ENCODE peak calls at places on chromosomes 5 and 9, in nine cellular contexts. M is GM23248, P is HCT116, W is OCI-LY7, U is PC-3, X is neural progenitor cell, D is MM.1S, T is hepatocyte, E is SK-N-SH. J is an unnamed sample.

GRCh38 chr9:87648606-87649005 is 77.3 kb upstream of the CTSL start:
- DNase-seq in X (no peak), D (no peak), U (no peak), E (no peak), P (no peak), M (no peak), W (no peak), T (no peak), J (no peak)

GRCh38 chr5:139446956-139447779 is 7.8 kb upstream of the DNAJC18 start:
- DNase-seq in T (no peak), D (no peak), U (peak; percentile 4), W (no peak), P (no peak), X (no peak), M (peak; percentile 84), E (no peak), J (no peak)

GRCh38 chr5:151663617-151664322 is 22.9 kb downstream of the SPARC start:
- DNase-seq in P (no peak), W (peak; percentile 9), U (peak; percentile 38), E (no peak), D (no peak), M (peak; percentile 63), X (no peak), T (no peak), J (no peak)

GRCh38 chr9:112020680-112021596 is 124.3 kb downstream of the UGCG start:
- DNase-seq in E (no peak), T (peak; percentile 30), X (no peak), U (peak; percentile 89), M (peak; percentile 89), D (no peak), P (peak; percentile 19), W (no peak), J (no peak)

GRCh38 chr5:125776656-125777055 is 646.6 kb upstream of the GRAMD2B start:
- DNase-seq in E (no peak), M (no peak), W (no peak), U (no peak), P (no peak), T (no peak), D (no peak), X (no peak), J (no peak)

GRCh38 chr5:123033157-123033671 is 3.3 kb downstream of the PPIC start:
- DNase-seq in P (no peak), X (no peak), T (no peak), D (no peak), U (peak; percentile 39), E (no peak), W (no peak), M (peak; percentile 6), J (no peak)

GRCh38 chr5:7663808-7664207 is 187.1 kb downstream of the CFAP90 start:
- DNase-seq in P (no peak), D (no peak), M (no peak), W (no peak), E (no peak), X (no peak), U (no peak), T (no peak), J (peak; percentile 68)

GRCh38 chr5:133919148-133920136 is 49.0 kb downstream of the C5orf15 start:
- DNase-seq in M (no peak), X (no peak), D (no peak), T (no peak), E (no peak), P (no peak), U (no peak), W (peak; percentile 48), J (no peak)

GRCh38 chr5:61675015-61675692 is 343.1 kb downstream of the ZSWIM6 start:
- DNase-seq in U (peak; percentile 8), M (no peak), E (no peak), P (peak; percentile 12), T (peak; percentile 26), D (no peak), W (no peak), X (peak; percentile 89), J (peak; percentile 41)

GRCh38 chr9:93677641-93678136 is 101.3 kb downstream of the PHF2 start:
- DNase-seq in X (no peak), P (no peak), T (no peak), U (no peak), M (no peak), D (no peak), W (no peak), E (peak; percentile 5), J (no peak)

GRCh38 chr5:140591747-140592372 is 27.2 kb downstream of the SLC35A4 start:
- DNase-seq in P (no peak), X (no peak), D (no peak), W (no peak), M (peak; percentile 79), T (no peak), E (no peak), U (peak; percentile 20), J (no peak)

DNA sequence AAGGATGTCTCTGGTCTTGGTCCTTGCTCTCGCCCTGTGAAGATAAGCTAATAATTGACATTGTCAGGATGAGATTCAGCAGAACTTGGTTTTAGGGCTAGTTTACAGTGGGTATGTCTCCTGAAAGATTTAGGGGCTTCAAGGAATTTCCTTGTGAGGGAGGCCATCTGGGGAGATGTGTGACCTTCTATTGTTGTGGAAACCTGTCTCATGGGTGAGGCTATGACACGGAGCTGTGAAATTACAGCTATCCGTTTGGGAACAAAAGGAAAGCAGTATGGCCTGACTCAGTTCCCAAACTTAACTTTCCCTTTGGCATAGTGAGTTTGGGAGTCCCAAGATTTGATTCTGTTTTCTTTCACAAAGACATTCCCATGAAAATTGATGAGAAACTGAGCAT is 142.0 kb downstream of the PARP8 start:
- DNase-seq in M (no peak), W (no peak), T (no peak), X (no peak), P (no peak), D (no peak), E (no peak), U (no peak), J (no peak)
- TF ChIP-seq EZH2phosphoT487 in M (no peak), W (no peak), T (no peak), X (no peak), P (no peak), D (no peak), E (no peak), U (no peak), J (no peak)

DNA sequence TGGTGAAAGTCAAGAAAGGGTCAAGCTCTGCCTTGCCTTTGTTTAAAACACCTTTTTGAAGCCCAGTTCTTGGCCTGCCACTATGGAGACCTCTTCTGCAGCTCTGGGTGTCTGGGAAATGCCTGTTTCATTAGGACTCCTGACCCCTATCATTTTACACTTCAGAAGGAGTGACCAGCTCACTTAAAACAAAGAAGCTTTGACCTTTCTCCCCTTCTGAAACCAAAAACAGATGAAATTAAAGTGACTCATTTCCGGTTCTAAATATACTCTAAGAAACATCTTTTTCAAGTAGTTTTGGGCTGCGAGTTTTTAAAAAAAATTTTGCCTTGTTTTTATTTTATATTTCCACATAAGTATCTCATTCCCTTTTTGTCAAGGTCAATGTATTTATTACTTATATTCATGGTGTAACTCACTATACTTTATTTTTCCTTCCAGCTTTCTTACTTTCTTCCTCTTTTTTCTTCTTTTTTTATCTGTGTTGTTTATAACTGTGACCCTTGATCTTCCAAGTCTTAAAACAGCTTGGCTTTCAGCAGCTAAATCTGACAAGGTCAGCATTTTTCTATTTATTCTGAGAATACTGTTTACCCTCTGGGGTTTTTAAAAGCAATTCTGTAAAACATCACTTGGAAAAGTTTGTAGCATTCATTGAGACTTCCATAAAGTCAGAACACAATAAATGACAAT is 673.0 kb downstream of the NR2F1-AS1 start:
- DNase-seq in E (no peak), X (no peak), M (peak; percentile 54), T (no peak), P (no peak), W (peak; percentile 8), U (no peak), D (peak; percentile 91), J (no peak)
- TF ChIP-seq EZH2phosphoT487 in E (no peak), X (no peak), M (no peak), T (no peak), P (no peak), W (no peak), U (no peak), D (no peak), J (no peak)

DNA sequence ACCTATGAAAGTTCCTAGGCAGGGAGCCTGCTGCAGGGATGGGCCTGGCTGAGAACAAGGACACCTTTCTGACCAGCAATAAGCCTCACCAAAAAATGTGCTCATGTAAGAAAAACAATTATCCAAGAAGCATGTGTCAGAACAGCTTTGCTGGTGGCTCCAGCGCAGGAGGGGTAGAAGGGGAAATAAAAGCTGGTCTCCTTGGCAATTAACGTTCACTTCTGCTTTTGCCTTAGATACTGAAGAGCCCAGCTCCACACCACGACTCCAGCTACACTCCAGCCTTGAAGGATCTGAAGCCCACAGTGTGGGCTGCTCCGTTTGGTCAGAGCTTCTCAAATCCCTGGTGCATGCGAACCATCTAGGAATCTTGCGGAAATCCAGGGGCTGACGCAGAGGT is 107.6 kb upstream of the PHYKPL start:
- DNase-seq in W (no peak), U (no peak), T (no peak), M (no peak), D (no peak), X (no peak), E (no peak), P (no peak), J (no peak)
- TF ChIP-seq EZH2phosphoT487 in W (no peak), U (no peak), T (no peak), M (no peak), D (no peak), X (no peak), E (no peak), P (no peak), J (no peak)

DNA sequence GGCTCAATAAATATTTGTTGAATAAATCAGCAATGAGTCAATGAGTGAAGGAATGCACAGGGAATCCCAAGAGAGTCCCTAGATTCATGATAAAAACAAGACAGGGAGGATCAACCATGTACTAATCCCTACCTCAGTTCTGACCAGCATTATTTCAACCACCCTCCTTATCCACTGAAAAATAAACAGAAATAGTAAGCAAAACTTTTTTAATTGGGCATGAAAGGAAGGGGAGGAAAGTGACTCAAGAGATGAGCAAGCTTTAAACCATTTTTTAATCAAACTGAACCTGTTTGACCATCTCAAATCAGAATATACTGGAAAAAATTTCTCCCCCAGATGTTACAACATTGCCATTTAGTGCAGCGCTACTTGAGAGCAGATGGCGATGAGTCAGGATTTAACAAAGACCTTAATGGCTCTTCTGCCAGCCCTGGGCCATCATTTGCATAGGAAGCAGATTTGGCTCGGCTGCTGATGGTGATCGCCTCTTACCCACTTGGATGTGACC is 194.8 kb upstream of the SLC30A5 start:
- DNase-seq in M (peak; percentile 83), X (peak; percentile 33), P (peak; percentile 29), W (no peak), U (peak; percentile 91), D (no peak), E (no peak), T (peak; percentile 13), J (peak; percentile 51)
- TF ChIP-seq EZH2phosphoT487 in M (no peak), X (no peak), P (no peak), W (no peak), U (no peak), D (no peak), E (no peak), T (no peak), J (no peak)

GRCh38 chr5:59152701-59153245 is 569.9 kb downstream of the RAB3C start:
- DNase-seq in P (no peak), E (no peak), D (peak; percentile 61), W (no peak), M (no peak), X (no peak), T (no peak), U (no peak), J (no peak)
- TF ChIP-seq EZH2phosphoT487 in P (no peak), E (no peak), D (no peak), W (no peak), M (no peak), X (no peak), T (no peak), U (no peak), J (no peak)

J was measured in GM23338.